ENCODE peak calls at places on chromosomes 3 and 15, in six cellular contexts. X is kidney; S is body of pancreas; L is AG04450; B is ELR; C is activated CD4-positive, alpha-beta T cell treated with anti-CD3 and anti-CD28 coated beads for 4 hours. U is an unnamed sample.

GRCh38 chr3:178117641-178118040 is 418.6 kb upstream of the KCNMB2 start:
- DNase-seq in X (no peak), S (no peak), L (no peak), B (peak), C (no peak), U (no peak)

GRCh38 chr15:38145671-38146111 is 106.9 kb upstream of the SPRED1 start:
- DNase-seq in X (peak), S (no peak), L (no peak), B (no peak), C (no peak), U (no peak)

GRCh38 chr3:48367201-48367600 is 4.8 kb upstream of the FBXW12 start:
- DNase-seq in X (no peak), S (peak), L (no peak), B (no peak), C (no peak), U (peak)

GRCh38 chr3:188185717-188186236 is 31.8 kb downstream of the LPP start:
- DNase-seq in X (no peak), S (peak), L (no peak), B (no peak), C (no peak), U (peak)

GRCh38 chr3:38782148-38782547 is 33.9 kb downstream of the SCN10A start:
- DNase-seq in X (no peak), S (no peak), L (no peak), B (peak), C (no peak), U (no peak)

GRCh38 chr3:58585005-58585786 is 8.0 kb upstream of the FAM107A start:
- DNase-seq in X (peak), S (peak), L (no peak), B (peak), C (peak), U (peak)

GRCh38 chr15:51403072-51403878 is 61.8 kb downstream of the GLDN start:
- DNase-seq in X (no peak), S (peak), L (peak), B (peak), C (no peak), U (peak)

GRCh38 chr3:42705962-42706585 is 3.5 kb upstream of the HHATL start:
- DNase-seq in X (no peak), S (no peak), L (no peak), B (no peak), C (no peak), U (no peak)

GRCh38 chr15:74790080-74790916 is 8.4 kb downstream of the CSK start:
- DNase-seq in X (peak), S (peak), L (peak), B (peak), C (no peak), U (peak)

GRCh38 chr3:81572201-81572756 is 189.2 kb downstream of the GBE1 start:
- DNase-seq in X (no peak), S (no peak), L (no peak), B (no peak), C (no peak), U (no peak)

GRCh38 chr15:70853855-70854668 is at the start of gene LARP6:
- DNase-seq in X (peak), S (peak), L (no peak), B (peak), C (peak), U (no peak)

GRCh38 chr15:51414256-51414860 is 72.9 kb downstream of the GLDN start:
- DNase-seq in X (no peak), S (no peak), L (no peak), B (no peak), C (no peak), U (no peak)

GRCh38 chr3:14441920-14442300 is 39.5 kb downstream of the SLC6A6 start:
- DNase-seq in X (no peak), S (no peak), L (no peak), B (peak), C (no peak), U (no peak)

GRCh38 chr3:64685331-64685799 is 2.4 kb downstream of the ADAMTS9 start:
- DNase-seq in X (no peak), S (peak), L (no peak), B (no peak), C (no peak), U (peak)

GRCh38 chr3:13041113-13041776 is 32.0 kb downstream of the IQSEC1 start:
- DNase-seq in X (peak), S (no peak), L (no peak), B (no peak), C (no peak), U (no peak)

GRCh38 chr3:8981700-8982099 is 18.4 kb upstream of the RAD18 start:
- DNase-seq in X (no peak), S (no peak), L (no peak), B (no peak), C (no peak), U (no peak)

GRCh38 chr3:156207802-156208685 is 87.7 kb downstream of the KCNAB1 start:
- DNase-seq in X (no peak), S (no peak), L (peak), B (peak), C (no peak), U (no peak)

GRCh38 chr3:9875448-9875847 is 4.6 kb downstream of the CIDEC start:
- DNase-seq in X (no peak), S (no peak), L (no peak), B (no peak), C (no peak), U (no peak)

GRCh38 chr3:188284455-188285212 is 130.7 kb downstream of the LPP start:
- DNase-seq in X (no peak), S (no peak), L (no peak), B (peak), C (peak), U (no peak)

GRCh38 chr3:4417449-4417848 is 49.6 kb downstream of the SUMF1 start:
- DNase-seq in X (no peak), S (no peak), L (peak), B (peak), C (no peak), U (no peak)

GRCh38 chr3:196179380-196180308 is 31.6 kb downstream of the ZDHHC19 start:
- DNase-seq in X (peak), S (peak), L (peak), B (peak), C (peak), U (peak)

GRCh38 chr15:78034495-78035191 is 42.9 kb downstream of the TBC1D2B start:
- DNase-seq in X (no peak), S (peak), L (no peak), B (no peak), C (peak), U (no peak)

GRCh38 chr3:151259664-151260063 is 18.7 kb downstream of the P2RY14 start:
- DNase-seq in X (no peak), S (no peak), L (peak), B (no peak), C (no peak), U (no peak)

GRCh38 chr3:127790580-127791183 is 31.6 kb downstream of the MGLL start:
- DNase-seq in X (peak), S (no peak), L (no peak), B (no peak), C (no peak), U (no peak)

GRCh38 chr3:51257865-51258264 is 127.2 kb upstream of the MANF start:
- DNase-seq in X (no peak), S (peak), L (no peak), B (no peak), C (no peak), U (no peak)

GRCh38 chr3:48851407-48851806 is 3.7 kb upstream of the PRKAR2A start:
- DNase-seq in X (no peak), S (peak), L (peak), B (peak), C (no peak), U (no peak)

GRCh38 chr15:34013746-34014145 is 25.3 kb downstream of the AVEN start:
- DNase-seq in X (no peak), S (no peak), L (no peak), B (no peak), C (no peak), U (no peak)

GRCh38 chr3:65402597-65402996 is 636.1 kb downstream of the MAGI1 start:
- DNase-seq in X (no peak), S (peak), L (peak), B (peak), C (no peak), U (no peak)

GRCh38 chr3:58471025-58471887 is 20.6 kb upstream of the KCTD6 start:
- DNase-seq in X (no peak), S (peak), L (peak), B (peak), C (peak), U (peak)

GRCh38 chr15:48965972-48966371 is 2.3 kb upstream of the SHC4 start:
- DNase-seq in X (no peak), S (no peak), L (no peak), B (peak), C (no peak), U (no peak)

GRCh38 chr15:66411190-66411589 is 24.5 kb downstream of the MAP2K1 start:
- DNase-seq in X (no peak), S (no peak), L (no peak), B (peak), C (no peak), U (no peak)

GRCh38 chr3:55766753-55767152 is 279.6 kb upstream of the WNT5A start:
- DNase-seq in X (no peak), S (peak), L (no peak), B (no peak), C (no peak), U (no peak)

GRCh38 chr3:62562017-62562416 is 188.7 kb upstream of the FEZF2 start:
- DNase-seq in X (no peak), S (no peak), L (no peak), B (peak), C (no peak), U (no peak)

GRCh38 chr3:25096536-25096935 is 331.5 kb upstream of the RARB start:
- DNase-seq in X (no peak), S (no peak), L (no peak), B (no peak), C (no peak), U (no peak)

GRCh38 chr3:32082727-32083126 is 23.7 kb upstream of the GPD1L start:
- DNase-seq in X (no peak), S (peak), L (no peak), B (no peak), C (no peak), U (no peak)

U was measured in mucosa of descending colon.